ENCODE peak calls at places on chromosome 3, in four cellular contexts. One of them, this sample, is unnamed.

GRCh38 chr3:112604536-112604935 is 36.4 kb downstream of the CCDC80 start:
- DNase-seq in ELR: peak
- DNase-seq in GM12865: no peak
- DNase-seq in hepatocyte: no peak
- DNase-seq in this sample: peak

GRCh38 chr3:101897013-101897412 is 47.7 kb downstream of the NFKBIZ start:
- DNase-seq in GM12865: no peak
- DNase-seq in ELR: no peak
- DNase-seq in hepatocyte: no peak
- DNase-seq in this sample: no peak

GRCh38 chr3:148077318-148077923 is 620.3 kb upstream of the AGTR1 start:
- DNase-seq in ELR: peak
- DNase-seq in hepatocyte: peak
- DNase-seq in GM12865: peak
- DNase-seq in this sample: peak

GRCh38 chr3:133124511-133124910 is 86.3 kb downstream of the TMEM108 start:
- DNase-seq in hepatocyte: peak
- DNase-seq in ELR: no peak
- DNase-seq in GM12865: no peak
- DNase-seq in this sample: no peak

GRCh38 chr3:27714692-27715453 is 7.2 kb downstream of the EOMES start:
- DNase-seq in ELR: peak
- DNase-seq in hepatocyte: peak
- DNase-seq in GM12865: no peak
- DNase-seq in this sample: no peak

GRCh38 chr3:37974121-37974927 is 16.3 kb upstream of the VILL start:
- DNase-seq in hepatocyte: peak
- DNase-seq in GM12865: peak
- DNase-seq in ELR: peak
- DNase-seq in this sample: peak

GRCh38 chr3:95048564-95048963 is 985.7 kb downstream of the NSUN3 start:
- DNase-seq in GM12865: no peak
- DNase-seq in ELR: no peak
- DNase-seq in hepatocyte: no peak
- DNase-seq in this sample: peak

GRCh38 chr3:5019411-5020261 is 40.4 kb downstream of the BHLHE40 start:
- DNase-seq in GM12865: no peak
- DNase-seq in hepatocyte: no peak
- DNase-seq in ELR: no peak
- DNase-seq in this sample: no peak

GRCh38 chr3:129654126-129654525 is 47.6 kb upstream of the PLXND1 start:
- DNase-seq in ELR: no peak
- DNase-seq in hepatocyte: no peak
- DNase-seq in GM12865: no peak
- DNase-seq in this sample: peak

GRCh38 chr3:24185738-24186384 is 240.8 kb downstream of the NR1D2 start:
- DNase-seq in ELR: peak
- DNase-seq in GM12865: peak
- DNase-seq in hepatocyte: peak
- DNase-seq in this sample: peak

GRCh38 chr3:70930066-70930465 is 617.6 kb upstream of the MDFIC2 start:
- DNase-seq in hepatocyte: no peak
- DNase-seq in ELR: no peak
- DNase-seq in GM12865: no peak
- DNase-seq in this sample: no peak

GRCh38 chr3:113255100-113255853 is 43.9 kb downstream of the BOC start:
- DNase-seq in ELR: peak
- DNase-seq in GM12865: no peak
- DNase-seq in hepatocyte: no peak
- DNase-seq in this sample: no peak